ENCODE peak calls at places on chromosomes 16 and 17, in eight cellular contexts. P is sigmoid colon; W is activated T-helper 1 cell treated with anti-CD3 and anti-CD28 coated beads, Interleukin-2, amount 50 U/mL, for 16 hours; M is HTR-8/SVneo; L is GM13976; E is cardiac muscle cell; Q is D341Med; J is NCI-H2171. S is an unnamed sample.

GRCh38 chr16:1839554-1839953 is 12.5 kb downstream of the FAHD1 start:
- DNase-seq in J (no peak), Q (no peak), L (no peak), E (peak; percentile 52), P (no peak), W (no peak), M (no peak), S (no peak)

GRCh38 chr17:17467720-17468119 is 9.1 kb upstream of the MED9 start:
- DNase-seq in M (no peak), J (no peak), P (no peak), W (no peak), Q (no peak), L (no peak), E (no peak), S (no peak)

GRCh38 chr17:46003907-46004748 is 5.1 kb downstream of the STH start:
- DNase-seq in Q (peak; percentile 58), W (no peak), M (no peak), J (no peak), E (peak; percentile 38), L (no peak), P (peak; percentile 76), S (no peak)

GRCh38 chr17:4625181-4625601 is 16.3 kb downstream of the ALOX15 start:
- DNase-seq in Q (no peak), E (peak; percentile 29), M (no peak), J (no peak), P (no peak), L (no peak), W (no peak), S (no peak)

GRCh38 chr16:165218-165538 is 600 bp upstream of the HBM start:
- DNase-seq in W (no peak), M (no peak), P (no peak), Q (no peak), J (no peak), L (peak; percentile 47), E (no peak), S (no peak)

GRCh38 chr16:84532855-84533486 is 28.5 kb upstream of the MEAK7 start:
- DNase-seq in E (peak; percentile 63), P (no peak), M (no peak), W (no peak), L (no peak), Q (no peak), J (no peak), S (no peak)

GRCh38 chr17:7435676-7436555 is 681 bp downstream of the TMEM102 start:
- DNase-seq in Q (no peak), W (peak; percentile 32), P (no peak), J (no peak), M (no peak), L (peak; percentile 66), E (peak; percentile 20), S (no peak)

GRCh38 chr16:30335598-30336474 is 19.3 kb downstream of the CD2BP2 start:
- DNase-seq in L (no peak), J (no peak), P (peak; percentile 70), Q (peak; percentile 25), W (no peak), M (no peak), E (peak; percentile 41), S (no peak)

GRCh38 chr17:50275279-50275678 is 1.0 kb downstream of the TMEM92 start:
- DNase-seq in W (no peak), L (no peak), P (peak; percentile 53), M (no peak), E (no peak), Q (peak; percentile 30), J (no peak), S (no peak)

GRCh38 chr17:82525712-82526111 is 6.2 kb downstream of the FOXK2 start:
- DNase-seq in M (no peak), E (no peak), Q (no peak), L (no peak), W (no peak), J (no peak), P (no peak), S (no peak)

S was measured in NT2/D1.